ENCODE peak calls at places on chromosomes 5 and 9, in five cellular contexts. One of them, this sample, is unnamed.

GRCh38 chr9:35826071-35826701 is 2.3 kb downstream of the FAM221B start:
- DNase-seq in endodermal cell: peak
- DNase-seq in AG09309: peak
- DNase-seq in mesendoderm: peak
- DNase-seq in fibroblast of lung: peak
- DNase-seq in this sample: no peak

GRCh38 chr5:143495823-143496275 is 92.4 kb upstream of the NR3C1 start:
- DNase-seq in endodermal cell: no peak
- DNase-seq in AG09309: peak
- DNase-seq in mesendoderm: no peak
- DNase-seq in fibroblast of lung: peak
- DNase-seq in this sample: peak

GRCh38 chr5:103258957-103259704 is 568 bp downstream of the MACIR start:
- DNase-seq in endodermal cell: peak
- DNase-seq in AG09309: no peak
- DNase-seq in mesendoderm: peak
- DNase-seq in fibroblast of lung: peak
- DNase-seq in this sample: no peak

GRCh38 chr5:7816535-7816901 is 34.4 kb downstream of the CFAP90 start:
- DNase-seq in endodermal cell: no peak
- DNase-seq in AG09309: no peak
- DNase-seq in mesendoderm: no peak
- DNase-seq in fibroblast of lung: no peak
- DNase-seq in this sample: no peak

GRCh38 chr5:74199005-74199404 is 441.5 kb downstream of the ENC1 start:
- DNase-seq in endodermal cell: no peak
- DNase-seq in AG09309: no peak
- DNase-seq in mesendoderm: no peak
- DNase-seq in fibroblast of lung: peak
- DNase-seq in this sample: no peak

GRCh38 chr9:69882998-69883565 is 62.5 kb downstream of the CFAP95 start:
- DNase-seq in endodermal cell: no peak
- DNase-seq in AG09309: no peak
- DNase-seq in mesendoderm: no peak
- DNase-seq in fibroblast of lung: no peak
- DNase-seq in this sample: no peak

GRCh38 chr9:107020040-107020530 is 157.1 kb downstream of the ZNF462 start:
- DNase-seq in endodermal cell: peak
- DNase-seq in AG09309: peak
- DNase-seq in mesendoderm: peak
- DNase-seq in fibroblast of lung: peak
- DNase-seq in this sample: peak

GRCh38 chr9:113597390-113598241 is 134.1 kb downstream of the RGS3 start:
- DNase-seq in endodermal cell: no peak
- DNase-seq in AG09309: no peak
- DNase-seq in mesendoderm: no peak
- DNase-seq in fibroblast of lung: no peak
- DNase-seq in this sample: no peak

GRCh38 chr5:107589520-107590193 is 81.1 kb downstream of the EFNA5 start:
- DNase-seq in endodermal cell: no peak
- DNase-seq in AG09309: no peak
- DNase-seq in mesendoderm: no peak
- DNase-seq in fibroblast of lung: no peak
- DNase-seq in this sample: no peak

GRCh38 chr9:3528466-3528865 is 2.7 kb upstream of the RFX3 start:
- DNase-seq in endodermal cell: no peak
- DNase-seq in AG09309: no peak
- DNase-seq in mesendoderm: no peak
- DNase-seq in fibroblast of lung: no peak
- DNase-seq in this sample: no peak

GRCh38 chr5:135367070-135367469 is 32.0 kb downstream of the MACROH2A1 start:
- DNase-seq in endodermal cell: no peak
- DNase-seq in AG09309: no peak
- DNase-seq in mesendoderm: no peak
- DNase-seq in fibroblast of lung: no peak
- DNase-seq in this sample: no peak

GRCh38 chr9:98161851-98162250 is 30.6 kb downstream of the CORO2A start:
- DNase-seq in endodermal cell: no peak
- DNase-seq in AG09309: no peak
- DNase-seq in mesendoderm: no peak
- DNase-seq in fibroblast of lung: no peak
- DNase-seq in this sample: no peak

GRCh38 chr5:2883771-2884170 is 132.3 kb upstream of the IRX2 start:
- DNase-seq in endodermal cell: no peak
- DNase-seq in AG09309: no peak
- DNase-seq in mesendoderm: no peak
- DNase-seq in fibroblast of lung: no peak
- DNase-seq in this sample: no peak

GRCh38 chr5:123215929-123216702 is 127.1 kb downstream of the PRDM6 start:
- DNase-seq in endodermal cell: no peak
- DNase-seq in AG09309: no peak
- DNase-seq in mesendoderm: peak
- DNase-seq in fibroblast of lung: no peak
- DNase-seq in this sample: no peak

GRCh38 chr5:123450641-123451421 is 27.6 kb upstream of the CEP120 start:
- DNase-seq in endodermal cell: no peak
- DNase-seq in AG09309: no peak
- DNase-seq in mesendoderm: no peak
- DNase-seq in fibroblast of lung: no peak
- DNase-seq in this sample: no peak

GRCh38 chr9:80127920-80128319 is 556.2 kb downstream of the TLE4 start:
- DNase-seq in endodermal cell: no peak
- DNase-seq in AG09309: no peak
- DNase-seq in mesendoderm: no peak
- DNase-seq in fibroblast of lung: peak
- DNase-seq in this sample: no peak

GRCh38 chr9:133700861-133701320 is 37.3 kb downstream of the SARDH start:
- DNase-seq in endodermal cell: no peak
- DNase-seq in AG09309: no peak
- DNase-seq in mesendoderm: no peak
- DNase-seq in fibroblast of lung: no peak
- DNase-seq in this sample: no peak

GRCh38 chr5:38576442-38576841 is 20.0 kb upstream of the LIFR start:
- DNase-seq in endodermal cell: no peak
- DNase-seq in AG09309: no peak
- DNase-seq in mesendoderm: no peak
- DNase-seq in fibroblast of lung: no peak
- DNase-seq in this sample: no peak

GRCh38 chr5:125564336-125564975 is 818.0 kb upstream of the ZNF608 start:
- DNase-seq in endodermal cell: no peak
- DNase-seq in AG09309: no peak
- DNase-seq in mesendoderm: no peak
- DNase-seq in fibroblast of lung: peak
- DNase-seq in this sample: no peak

GRCh38 chr9:20570086-20570485 is 52.2 kb downstream of the MLLT3 start:
- DNase-seq in endodermal cell: no peak
- DNase-seq in AG09309: no peak
- DNase-seq in mesendoderm: no peak
- DNase-seq in fibroblast of lung: peak
- DNase-seq in this sample: no peak

GRCh38 chr5:135598691-135599395 is 20.1 kb upstream of the CXCL14 start:
- DNase-seq in endodermal cell: no peak
- DNase-seq in AG09309: no peak
- DNase-seq in mesendoderm: no peak
- DNase-seq in fibroblast of lung: no peak
- DNase-seq in this sample: no peak

GRCh38 chr9:36050472-36050871 is 13.8 kb downstream of the RECK start:
- DNase-seq in endodermal cell: no peak
- DNase-seq in AG09309: no peak
- DNase-seq in mesendoderm: no peak
- DNase-seq in fibroblast of lung: no peak
- DNase-seq in this sample: no peak

GRCh38 chr5:154356256-154356655 is 89.5 kb upstream of the SAP30L start:
- DNase-seq in endodermal cell: peak
- DNase-seq in AG09309: no peak
- DNase-seq in mesendoderm: no peak
- DNase-seq in fibroblast of lung: peak
- DNase-seq in this sample: no peak

GRCh38 chr5:113162770-113163169 is 186.2 kb downstream of the DCP2 start:
- DNase-seq in endodermal cell: no peak
- DNase-seq in AG09309: no peak
- DNase-seq in mesendoderm: no peak
- DNase-seq in fibroblast of lung: peak
- DNase-seq in this sample: peak

GRCh38 chr5:177474094-177474493 is 660 bp upstream of the DBN1 start:
- DNase-seq in endodermal cell: peak
- DNase-seq in AG09309: no peak
- DNase-seq in mesendoderm: peak
- DNase-seq in fibroblast of lung: peak
- DNase-seq in this sample: no peak

GRCh38 chr5:153513171-153513570 is 22.7 kb downstream of the GRIA1 start:
- DNase-seq in endodermal cell: no peak
- DNase-seq in AG09309: no peak
- DNase-seq in mesendoderm: no peak
- DNase-seq in fibroblast of lung: peak
- DNase-seq in this sample: peak

GRCh38 chr5:59092758-59093157 is 509.9 kb downstream of the RAB3C start:
- DNase-seq in endodermal cell: no peak
- DNase-seq in AG09309: no peak
- DNase-seq in mesendoderm: no peak
- DNase-seq in fibroblast of lung: no peak
- DNase-seq in this sample: no peak

GRCh38 chr9:34124103-34124502 is 2.4 kb downstream of the DCAF12 start:
- DNase-seq in endodermal cell: no peak
- DNase-seq in AG09309: no peak
- DNase-seq in mesendoderm: no peak
- DNase-seq in fibroblast of lung: no peak
- DNase-seq in this sample: no peak

GRCh38 chr9:95892690-95893089 is 17.2 kb downstream of the ERCC6L2 start:
- DNase-seq in endodermal cell: no peak
- DNase-seq in AG09309: no peak
- DNase-seq in mesendoderm: no peak
- DNase-seq in fibroblast of lung: no peak
- DNase-seq in this sample: no peak

GRCh38 chr9:95896580-95896979 is 21.1 kb downstream of the ERCC6L2 start:
- DNase-seq in endodermal cell: no peak
- DNase-seq in AG09309: no peak
- DNase-seq in mesendoderm: no peak
- DNase-seq in fibroblast of lung: no peak
- DNase-seq in this sample: no peak

GRCh38 chr9:95890594-95890993 is 15.1 kb downstream of the ERCC6L2 start:
- DNase-seq in endodermal cell: no peak
- DNase-seq in AG09309: no peak
- DNase-seq in mesendoderm: no peak
- DNase-seq in fibroblast of lung: no peak
- DNase-seq in this sample: no peak

GRCh38 chr9:95887926-95888497 is 12.5 kb downstream of the ERCC6L2 start:
- DNase-seq in endodermal cell: no peak
- DNase-seq in AG09309: no peak
- DNase-seq in mesendoderm: no peak
- DNase-seq in fibroblast of lung: no peak
- DNase-seq in this sample: no peak

DNA sequence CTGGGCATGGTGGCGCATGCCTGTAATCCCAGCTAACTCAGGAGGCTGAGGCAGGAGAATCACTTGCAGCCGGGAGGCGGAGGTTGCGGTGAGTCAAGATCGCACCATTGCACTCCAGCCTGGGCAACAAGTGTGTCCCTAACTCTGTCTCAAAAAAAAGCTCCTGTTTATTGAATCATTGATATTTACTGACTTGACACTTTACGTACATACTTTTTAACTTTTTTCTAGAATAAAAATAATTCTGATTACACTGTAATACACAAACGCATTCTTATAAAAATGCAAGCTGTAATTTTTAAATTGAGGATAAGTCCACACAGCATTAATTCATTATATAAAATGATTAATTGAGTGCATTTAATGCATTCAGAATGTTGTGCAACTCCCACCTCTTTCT is 15.6 kb downstream of the ERCC6L2 start:
- DNase-seq in endodermal cell: no peak
- DNase-seq in AG09309: no peak
- DNase-seq in mesendoderm: no peak
- DNase-seq in fibroblast of lung: no peak
- DNase-seq in this sample: no peak
- H3K4me3 ChIP-seq in endodermal cell: no peak
- H3K4me3 ChIP-seq in AG09309: no peak
- H3K4me3 ChIP-seq in mesendoderm: no peak
- H3K4me3 ChIP-seq in fibroblast of lung: no peak
- H3K4me3 ChIP-seq in this sample: no peak

DNA sequence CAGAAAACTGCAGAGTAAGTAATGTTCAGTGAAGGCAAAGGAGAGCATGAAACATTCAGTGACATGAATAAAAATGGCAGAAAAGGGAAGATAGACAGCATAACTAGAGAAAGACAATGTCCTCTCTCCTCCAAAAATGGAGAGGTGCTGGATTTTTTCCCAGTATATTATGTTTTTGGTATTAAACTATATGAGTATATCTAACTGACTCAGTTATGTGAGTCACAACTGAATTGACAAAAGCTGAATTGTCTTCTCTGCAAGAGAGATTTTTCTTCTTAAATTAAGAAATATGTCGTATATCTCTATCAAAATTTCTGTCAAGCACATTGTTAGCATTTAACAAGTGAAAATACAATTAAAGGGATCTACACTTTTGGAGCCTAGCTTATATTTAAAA is 375.1 kb downstream of the CHSY3 start:
- DNase-seq in endodermal cell: no peak
- DNase-seq in AG09309: no peak
- DNase-seq in mesendoderm: no peak
- DNase-seq in fibroblast of lung: peak
- DNase-seq in this sample: no peak
- H3K4me3 ChIP-seq in endodermal cell: no peak
- H3K4me3 ChIP-seq in AG09309: no peak
- H3K4me3 ChIP-seq in mesendoderm: no peak
- H3K4me3 ChIP-seq in fibroblast of lung: no peak
- H3K4me3 ChIP-seq in this sample: no peak

DNA sequence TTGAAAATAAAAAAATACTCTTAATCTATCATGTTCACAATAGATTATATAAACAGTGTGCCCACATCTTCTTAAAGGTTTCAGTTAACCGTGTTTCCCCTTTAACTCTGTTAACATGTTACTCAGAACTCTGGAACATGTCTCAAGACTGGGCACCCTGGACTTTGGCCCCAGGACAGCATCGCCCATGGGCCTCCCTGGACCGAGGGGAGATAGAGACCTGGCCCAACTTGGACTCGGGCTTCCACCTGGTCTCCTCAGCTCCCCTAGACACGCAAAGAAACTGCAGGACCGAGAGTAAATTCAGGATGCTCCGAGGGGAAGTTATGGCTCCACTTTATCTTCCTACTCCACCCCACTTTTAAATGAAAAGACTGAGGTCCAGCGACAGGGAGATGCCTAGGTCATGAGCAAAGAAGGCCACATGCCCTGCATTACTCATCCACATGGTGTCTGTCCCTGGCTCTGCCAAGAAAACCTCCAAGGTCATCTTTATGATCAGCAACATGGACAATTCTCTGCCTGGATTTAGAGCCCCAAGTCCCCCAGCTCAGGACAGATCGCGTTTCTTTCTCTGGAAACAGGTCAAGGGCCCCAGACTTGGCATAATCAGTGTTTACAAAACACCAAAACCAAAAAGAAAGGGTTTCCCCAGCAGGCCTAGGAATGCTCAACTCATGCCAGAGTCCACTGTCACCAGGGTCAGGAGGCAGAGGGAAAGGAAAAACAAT is 17.3 kb downstream of the GPX3 start:
- DNase-seq in endodermal cell: no peak
- DNase-seq in AG09309: no peak
- DNase-seq in mesendoderm: no peak
- DNase-seq in fibroblast of lung: peak
- DNase-seq in this sample: no peak
- H3K4me3 ChIP-seq in endodermal cell: no peak
- H3K4me3 ChIP-seq in AG09309: no peak
- H3K4me3 ChIP-seq in mesendoderm: no peak
- H3K4me3 ChIP-seq in fibroblast of lung: no peak
- H3K4me3 ChIP-seq in this sample: no peak

GRCh38 chr9:137168575-137168906 is 1.3 kb downstream of the LRRC26 start:
- DNase-seq in endodermal cell: peak
- DNase-seq in AG09309: no peak
- DNase-seq in mesendoderm: no peak
- DNase-seq in fibroblast of lung: no peak
- DNase-seq in this sample: no peak
- H3K4me3 ChIP-seq in endodermal cell: peak
- H3K4me3 ChIP-seq in AG09309: no peak
- H3K4me3 ChIP-seq in mesendoderm: no peak
- H3K4me3 ChIP-seq in fibroblast of lung: no peak
- H3K4me3 ChIP-seq in this sample: peak

This sample was measured in skeletal muscle cell.